ENCODE peak calls at places on chromosomes 5 and 9, in six cellular contexts. B, X, O, I, A and C are unnamed samples.

GRCh38 chr9:107465467-107466451 is 23.8 kb downstream of the KLF4 start:
- DNase-seq in B (peak), X (peak), O (peak), I (peak), A (peak), C (peak)

GRCh38 chr9:126450537-126451205 is 124.0 kb downstream of the MVB12B start:
- DNase-seq in B (no peak), X (no peak), O (no peak), I (no peak), A (no peak), C (no peak)

GRCh38 chr5:141476132-141476909 is 555 bp downstream of the PCDHGC3 start:
- DNase-seq in B (no peak), X (peak), O (peak), I (peak), A (peak), C (no peak)

GRCh38 chr5:179901915-179902762 is 5.6 kb downstream of the TBC1D9B start:
- DNase-seq in B (no peak), X (no peak), O (no peak), I (no peak), A (no peak), C (no peak)

GRCh38 chr9:18238254-18238653 is 235.7 kb upstream of the ADAMTSL1 start:
- DNase-seq in B (no peak), X (no peak), O (peak), I (no peak), A (no peak), C (no peak)

GRCh38 chr9:108535526-108535925 is 320.3 kb downstream of the ACTL7B start:
- DNase-seq in B (no peak), X (no peak), O (peak), I (no peak), A (no peak), C (no peak)

GRCh38 chr5:132049559-132049958 is 10.9 kb upstream of the IL3 start:
- DNase-seq in B (no peak), X (peak), O (no peak), I (no peak), A (no peak), C (no peak)

GRCh38 chr5:142014911-142015584 is 2.2 kb upstream of the GNPDA1 start:
- DNase-seq in B (no peak), X (no peak), O (peak), I (peak), A (no peak), C (no peak)

GRCh38 chr9:137170486-137171148 is 766 bp upstream of the LRRC26 start:
- DNase-seq in B (no peak), X (no peak), O (no peak), I (no peak), A (no peak), C (no peak)

GRCh38 chr5:540215-541147 is 16.2 kb upstream of the SLC9A3 start:
- DNase-seq in B (no peak), X (no peak), O (no peak), I (no peak), A (peak), C (no peak)

DNA sequence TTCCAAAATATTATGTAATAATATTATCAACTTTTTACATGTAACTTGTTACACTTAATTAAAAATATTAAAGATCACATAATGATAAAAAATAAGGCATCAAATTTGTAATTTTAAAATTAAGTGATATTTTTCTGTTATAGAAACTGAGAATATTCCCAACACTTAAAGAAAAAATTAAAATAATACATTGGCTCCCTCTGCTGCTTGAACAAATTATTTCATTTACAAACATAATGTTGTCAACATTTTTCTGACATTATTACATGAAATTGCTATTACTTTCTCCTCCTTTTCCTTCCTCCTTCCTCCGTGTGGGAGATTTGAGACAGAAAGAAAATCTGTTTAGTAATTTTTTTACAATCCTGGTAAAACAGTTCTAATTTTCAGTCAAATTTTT is 42.3 kb downstream of the RNF180 start:
- DNase-seq in B (no peak), X (no peak), O (peak), I (no peak), A (no peak), C (no peak)
- TF ChIP-seq CTCF in B (no peak), X (no peak), O (peak), I (peak), A (no peak), C (peak)

GRCh38 chr5:176446884-176447537 is 1.2 kb upstream of the FAF2 start:
- DNase-seq in B (no peak), X (peak), O (no peak), I (peak), A (peak), C (no peak)
- TF ChIP-seq CTCF in B (no peak), X (no peak), O (no peak), I (no peak), A (no peak), C (no peak)

GRCh38 chr9:98087420-98088354 is 31.2 kb downstream of the NANS start:
- DNase-seq in B (peak), X (no peak), O (no peak), I (peak), A (peak), C (no peak)
- TF ChIP-seq CTCF in B (no peak), X (no peak), O (no peak), I (no peak), A (no peak), C (no peak)

DNA sequence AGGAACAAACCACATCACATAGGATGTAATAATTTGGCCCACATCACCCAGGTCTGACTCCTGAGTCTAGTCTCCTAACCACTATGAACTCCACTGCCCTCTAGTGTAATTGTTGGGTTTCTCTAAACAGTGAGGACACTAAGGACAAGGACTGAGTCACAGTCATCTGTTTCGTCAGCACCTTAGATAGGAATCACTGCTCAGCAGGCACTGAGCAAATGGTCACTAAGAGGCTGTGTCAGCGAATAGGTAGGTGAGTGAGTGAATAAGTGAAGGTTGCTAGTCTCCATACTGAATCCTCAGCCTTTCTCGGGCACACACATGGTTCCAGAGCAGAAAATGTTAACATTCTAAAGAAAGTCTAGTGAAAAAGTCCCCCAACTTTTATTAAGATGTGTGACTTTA is 278.6 kb downstream of the SPOCK1 start:
- DNase-seq in B (no peak), X (no peak), O (peak), I (no peak), A (no peak), C (no peak)
- TF ChIP-seq CTCF in B (no peak), X (peak), O (peak), I (peak), A (no peak), C (peak)